ENCODE peak calls at places on chromosomes 13 and 19, in six cellular contexts. S, E, Y, V, P and A are unnamed samples.

GRCh38 chr13:106523566-106523965 is 11.9 kb downstream of the EFNB2 start:
- DNase-seq in S (no peak), E (no peak), Y (no peak), V (no peak), P (no peak), A (no peak)

GRCh38 chr19:33722456-33723239 is 74.0 kb upstream of the KCTD15 start:
- DNase-seq in S (no peak), E (no peak), Y (no peak), V (no peak), P (no peak), A (no peak)

GRCh38 chr13:76792680-76793334 is 93.4 kb downstream of the KCTD12 start:
- DNase-seq in S (peak; percentile 29), E (no peak), Y (no peak), V (no peak), P (no peak), A (peak; percentile 57)

GRCh38 chr13:101982903-101983302 is 418.9 kb downstream of the FGF14 start:
- DNase-seq in S (no peak), E (no peak), Y (no peak), V (no peak), P (no peak), A (no peak)

GRCh38 chr13:83622422-83622784 is 259.9 kb downstream of the SLITRK1 start:
- DNase-seq in S (no peak), E (no peak), Y (no peak), V (no peak), P (no peak), A (peak; percentile 55)

GRCh38 chr13:110509971-110510786 is 51.3 kb downstream of the RAB20 start:
- DNase-seq in S (no peak), E (no peak), Y (no peak), V (no peak), P (no peak), A (no peak)

GRCh38 chr13:35793823-35794222 is 317.3 kb upstream of the MAB21L1 start:
- DNase-seq in S (no peak), E (no peak), Y (no peak), V (no peak), P (no peak), A (no peak)

GRCh38 chr19:991932-992669 is 8.0 kb downstream of the WDR18 start:
- DNase-seq in S (no peak), E (no peak), Y (no peak), V (no peak), P (no peak), A (no peak)

GRCh38 chr13:106105153-106105552 is 430.3 kb downstream of the EFNB2 start:
- DNase-seq in S (no peak), E (no peak), Y (no peak), V (no peak), P (no peak), A (no peak)

GRCh38 chr13:37168151-37168550 is 62.7 kb upstream of the CSNK1A1L start:
- DNase-seq in S (no peak), E (no peak), Y (no peak), V (no peak), P (no peak), A (no peak)

GRCh38 chr13:28464861-28465260 is 30.1 kb downstream of the FLT1 start:
- DNase-seq in S (no peak), E (no peak), Y (no peak), V (no peak), P (no peak), A (no peak)

GRCh38 chr13:101309014-101309619 is 107.2 kb downstream of the NALCN start:
- DNase-seq in S (no peak), E (no peak), Y (no peak), V (no peak), P (no peak), A (peak; percentile 98)

GRCh38 chr19:44682807-44683206 is 11.5 kb downstream of the CEACAM19 start:
- DNase-seq in S (no peak), E (no peak), Y (no peak), V (no peak), P (no peak), A (no peak)

GRCh38 chr19:43739836-43740235 is 14.9 kb downstream of the SMG9 start:
- DNase-seq in S (peak; percentile 90), E (peak; percentile 67), Y (no peak), V (no peak), P (no peak), A (no peak)

GRCh38 chr19:39410620-39411005 is 1.9 kb upstream of the PLEKHG2 start:
- DNase-seq in S (peak; percentile 38), E (no peak), Y (no peak), V (no peak), P (no peak), A (no peak)

GRCh38 chr19:5057860-5058259 is 88.9 kb downstream of the KDM4B start:
- DNase-seq in S (no peak), E (no peak), Y (no peak), V (no peak), P (peak; percentile 60), A (no peak)

GRCh38 chr13:83819611-83820010 is 62.7 kb downstream of the SLITRK1 start:
- DNase-seq in S (no peak), E (no peak), Y (no peak), V (no peak), P (no peak), A (peak; percentile 51)

GRCh38 chr13:58238972-58239773 is 607.6 kb downstream of the PCDH17 start:
- DNase-seq in S (no peak), E (no peak), Y (no peak), V (no peak), P (peak; percentile 16), A (no peak)

GRCh38 chr13:77994166-77994565 is 75.5 kb upstream of the EDNRB start:
- DNase-seq in S (no peak), E (no peak), Y (no peak), V (no peak), P (no peak), A (no peak)

GRCh38 chr13:23570931-23571330 is 719 bp downstream of the TNFRSF19 start:
- DNase-seq in S (no peak), E (no peak), Y (no peak), V (no peak), P (no peak), A (peak; percentile 49)

GRCh38 chr19:48558018-48558684 is 6.2 kb downstream of the SULT2B1 start:
- DNase-seq in S (peak; percentile 95), E (peak; percentile 80), Y (no peak), V (no peak), P (no peak), A (peak; percentile 52)

GRCh38 chr13:24162604-24163003 is 2.1 kb downstream of the SPATA13 start:
- DNase-seq in S (no peak), E (no peak), Y (no peak), V (no peak), P (no peak), A (no peak)

GRCh38 chr19:46451352-46451751 is 20.0 kb downstream of the PNMA8A start:
- DNase-seq in S (no peak), E (no peak), Y (no peak), V (no peak), P (no peak), A (no peak)

GRCh38 chr13:28012383-28012782 is 23.9 kb upstream of the URAD start:
- DNase-seq in S (no peak), E (no peak), Y (no peak), V (no peak), P (no peak), A (no peak)

GRCh38 chr19:33435706-33436359 is 62.3 kb downstream of the CEBPG start:
- DNase-seq in S (no peak), E (no peak), Y (no peak), V (no peak), P (no peak), A (no peak)

GRCh38 chr13:24075137-24075975 is 85.2 kb upstream of the SPATA13 start:
- DNase-seq in S (no peak), E (no peak), Y (no peak), V (no peak), P (no peak), A (no peak)

GRCh38 chr19:31885280-31885853 is 460.0 kb upstream of the ZNF507 start:
- DNase-seq in S (no peak), E (no peak), Y (no peak), V (peak; percentile 60), P (no peak), A (no peak)
- TF ChIP-seq CTCF in S (no peak), E (no peak), Y (no peak), V (no peak), P (no peak), A (no peak)

DNA sequence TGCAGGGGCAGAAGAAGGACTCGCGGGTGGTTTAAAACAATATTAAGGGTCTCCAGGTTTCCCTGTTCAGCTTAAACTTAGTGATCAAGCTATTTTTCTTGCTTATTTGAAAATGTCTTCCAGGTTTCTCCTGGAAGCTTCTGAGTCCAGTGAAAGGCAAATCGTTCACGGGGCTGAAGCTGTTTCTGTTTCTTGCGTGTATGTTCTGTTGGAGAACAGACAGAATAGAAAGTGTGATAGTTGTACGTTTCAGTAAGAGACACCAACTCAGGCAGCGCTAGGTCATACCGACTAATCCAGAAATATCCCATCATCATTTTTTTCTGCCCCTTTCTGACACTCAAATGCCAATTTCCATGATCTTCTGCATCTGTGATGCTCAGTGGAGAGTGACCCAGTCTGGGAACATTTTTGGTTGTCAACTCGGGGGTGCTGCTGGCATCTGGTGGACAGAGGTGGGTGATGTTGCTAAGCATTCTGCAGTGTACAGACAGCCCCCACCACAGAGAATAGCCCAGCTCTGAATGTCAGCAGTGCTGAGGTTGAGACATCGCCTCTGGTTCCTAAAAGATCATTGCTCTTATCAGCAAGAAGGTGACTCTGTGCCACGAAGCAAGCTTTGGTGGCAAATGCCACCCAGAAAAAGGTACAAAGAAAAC is 4.3 kb downstream of the KLF2 start:
- DNase-seq in S (no peak), E (no peak), Y (no peak), V (no peak), P (no peak), A (no peak)
- TF ChIP-seq CTCF in S (no peak), E (no peak), Y (no peak), V (no peak), P (no peak), A (no peak)

DNA sequence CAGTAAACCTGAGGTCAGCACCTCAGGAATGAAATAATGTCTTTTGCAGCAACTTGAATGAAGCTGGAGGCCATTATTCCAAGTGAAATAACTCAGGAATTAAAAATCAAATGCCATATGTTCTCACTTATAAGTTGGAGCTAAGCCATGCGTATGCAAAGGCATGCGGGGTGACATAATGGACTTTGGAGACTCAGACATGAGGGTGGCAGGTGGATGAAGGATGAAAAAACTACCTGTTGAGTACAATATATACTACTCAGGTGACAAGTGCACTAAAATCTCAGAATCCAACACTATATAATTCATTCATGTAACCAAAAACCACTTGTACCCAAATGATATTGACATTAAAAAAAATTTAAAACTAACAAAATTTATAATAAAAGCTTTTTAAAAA is 1416.9 kb downstream of the UQCRFS1 start:
- DNase-seq in S (no peak), E (no peak), Y (no peak), V (no peak), P (no peak), A (no peak)
- TF ChIP-seq CTCF in S (no peak), E (no peak), Y (no peak), V (no peak), P (no peak), A (no peak)

GRCh38 chr13:52968074-52968700 is 60.4 kb upstream of the OLFM4 start:
- DNase-seq in S (peak; percentile 82), E (peak; percentile 88), Y (peak; percentile 95), V (no peak), P (peak; percentile 74), A (peak; percentile 18)

GRCh38 chr13:52974711-52975110 is 53.9 kb upstream of the OLFM4 start:
- DNase-seq in S (no peak), E (no peak), Y (no peak), V (no peak), P (no peak), A (no peak)

DNA sequence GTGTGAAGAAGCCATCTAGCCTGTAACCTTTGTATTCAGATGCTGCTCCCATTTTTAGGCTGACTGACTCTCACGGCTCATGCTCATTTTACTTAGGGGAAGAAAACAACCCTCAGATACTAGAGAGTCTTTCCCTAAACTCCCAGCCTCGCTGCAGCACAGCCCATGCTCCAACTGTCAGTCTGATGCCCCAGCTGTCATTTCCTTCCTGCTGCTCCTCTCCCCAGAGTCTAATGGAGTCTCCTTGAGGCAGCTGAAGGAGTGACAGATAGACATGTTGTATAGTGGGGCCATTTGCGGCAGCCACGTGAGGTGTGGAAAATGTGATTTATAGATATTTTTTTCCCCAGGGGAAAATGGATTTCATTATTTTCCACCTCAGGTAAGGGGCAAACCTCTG is 59.2 kb upstream of the OLFM4 start:
- DNase-seq in S (no peak), E (no peak), Y (no peak), V (no peak), P (no peak), A (no peak)
- TF ChIP-seq CTCF in S (no peak), E (no peak), Y (no peak), V (no peak), P (no peak), A (no peak)